ENCODE peak calls at places on chromosomes 6 and 20, in nine cellular contexts. Y is fibroblast of mammary gland; M is brain microvascular endothelial cell; U is spleen; W is kidney epithelial cell; T is CD8-positive, alpha-beta T cell; O is esophagus squamous epithelium; G is endothelial cell of umbilical vein; A is MCF 10A. J is an unnamed sample.

GRCh38 chr6:33415831-33416230 is 2.1 kb downstream of the CUTA start:
- DNase-seq in O (no peak), G (no peak), T (no peak), W (no peak), M (no peak), Y (no peak), A (no peak), U (peak; percentile 76), J (no peak)

GRCh38 chr20:25496968-25497401 is 88.3 kb downstream of the NINL start:
- DNase-seq in O (no peak), U (no peak), W (peak; percentile 90), G (no peak), Y (peak; percentile 16), T (no peak), M (no peak), A (peak; percentile 67), J (peak; percentile 76)

GRCh38 chr20:41249371-41249770 is 68.2 kb downstream of the ZHX3 start:
- DNase-seq in G (peak; percentile 92), T (no peak), W (peak; percentile 71), O (no peak), U (no peak), Y (peak; percentile 95), A (peak; percentile 82), M (peak; percentile 92), J (peak; percentile 87)

GRCh38 chr6:63476302-63476701 is 96.0 kb upstream of the LOC128125822 start:
- DNase-seq in W (no peak), T (no peak), Y (no peak), A (no peak), U (no peak), M (no peak), O (no peak), G (no peak), J (no peak)

GRCh38 chr6:29602564-29603361 is 17.8 kb downstream of the OR2H2 start:
- DNase-seq in U (no peak), A (peak; percentile 14), G (no peak), M (peak; percentile 20), O (no peak), T (no peak), Y (no peak), W (no peak), J (no peak)

GRCh38 chr6:108632441-108632840 is 71.7 kb downstream of the FOXO3 start:
- DNase-seq in T (no peak), Y (no peak), O (no peak), M (no peak), U (no peak), G (peak; percentile 36), W (no peak), A (no peak), J (peak; percentile 23)

GRCh38 chr6:120077489-120077888 is 727.9 kb upstream of the MAN1A1 start:
- DNase-seq in T (no peak), U (no peak), G (no peak), M (no peak), Y (peak; percentile 37), W (no peak), A (peak; percentile 55), O (no peak), J (peak; percentile 18)

GRCh38 chr20:460707-461106 is 1.6 kb downstream of the TBC1D20 start:
- DNase-seq in Y (peak; percentile 55), A (peak; percentile 48), M (no peak), G (no peak), W (no peak), T (no peak), O (no peak), U (no peak), J (no peak)

GRCh38 chr20:43667341-43668132 is 623 bp downstream of the MYBL2 start:
- DNase-seq in M (no peak), O (no peak), A (no peak), G (no peak), U (peak; percentile 83), T (no peak), W (no peak), Y (peak; percentile 25), J (no peak)

GRCh38 chr6:142349215-142349823 is 47.5 kb downstream of the ADGRG6 start:
- DNase-seq in M (no peak), W (no peak), G (no peak), A (no peak), T (no peak), Y (no peak), U (no peak), O (no peak), J (no peak)

GRCh38 chr6:45985026-45985425 is 30.6 kb downstream of the CLIC5 start:
- DNase-seq in M (no peak), Y (no peak), A (no peak), T (no peak), O (no peak), W (no peak), U (no peak), G (no peak), J (no peak)
- TF ChIP-seq CTCF in M (no peak), Y (no peak), A (no peak), T (no peak), O (no peak), W (no peak), U (no peak), G (no peak), J (no peak)

DNA sequence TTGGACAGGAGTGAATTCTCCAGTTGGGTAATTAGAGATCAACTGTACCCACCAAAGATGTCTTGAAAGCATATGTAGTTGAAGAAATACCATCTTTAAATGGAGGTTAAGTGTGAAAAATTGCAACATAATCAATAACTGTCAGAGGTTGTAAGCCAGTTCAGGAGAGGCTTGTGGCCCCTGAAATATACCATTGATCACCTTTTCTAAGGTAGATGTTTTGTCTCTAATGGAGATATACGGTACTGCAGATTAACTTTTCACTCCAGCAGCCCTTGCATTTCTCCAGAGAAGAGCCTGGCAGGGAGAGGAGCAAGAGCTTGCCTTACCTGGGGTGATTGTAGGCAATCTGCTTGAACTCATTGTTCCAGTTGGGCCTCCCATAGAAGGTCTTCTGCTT is 48.8 kb downstream of the NOX3 start:
- DNase-seq in W (no peak), A (no peak), G (no peak), U (no peak), Y (no peak), T (no peak), O (no peak), M (no peak), J (no peak)
- TF ChIP-seq CTCF in W (no peak), A (no peak), G (no peak), U (no peak), Y (no peak), T (no peak), O (no peak), M (no peak), J (no peak)

GRCh38 chr20:32995802-32996201 is 8.4 kb downstream of the SUN5 start:
- DNase-seq in U (no peak), Y (no peak), W (no peak), M (no peak), A (no peak), T (no peak), G (no peak), O (no peak), J (no peak)
- TF ChIP-seq CTCF in U (no peak), Y (no peak), W (no peak), M (no peak), A (no peak), T (no peak), G (peak; percentile 8), O (peak; percentile 26), J (no peak)

DNA sequence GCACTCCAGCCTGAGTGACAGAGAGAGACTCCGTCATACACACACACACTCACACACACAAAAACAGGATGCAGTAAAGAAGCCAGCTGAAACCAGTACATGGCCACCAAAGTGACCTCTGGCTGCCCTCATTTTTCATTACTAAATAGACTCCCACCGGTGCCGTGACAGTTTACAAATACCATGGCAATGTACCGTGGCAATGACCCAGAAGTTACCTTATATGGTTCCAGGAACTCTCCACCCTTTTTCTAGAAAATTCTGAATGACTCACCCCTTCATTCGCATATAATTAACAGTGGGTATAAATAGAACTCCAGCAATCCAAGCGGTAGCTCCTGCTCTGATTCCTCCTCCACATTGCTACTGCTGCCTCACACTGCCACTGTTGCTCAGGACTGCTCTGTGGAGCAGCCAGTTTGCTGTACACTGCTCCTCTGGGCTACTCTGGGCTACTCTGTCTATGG is 57.7 kb downstream of the SNX5 start:
- DNase-seq in U (no peak), G (peak; percentile 52), M (peak; percentile 89), W (peak; percentile 63), Y (peak; percentile 89), O (no peak), A (peak; percentile 66), T (no peak), J (peak; percentile 25)
- TF ChIP-seq CTCF in U (no peak), G (no peak), M (peak; percentile 32), W (no peak), Y (peak; percentile 14), O (no peak), A (no peak), T (no peak), J (no peak)

GRCh38 chr6:20058912-20059311 is 153.4 kb downstream of the MBOAT1 start:
- DNase-seq in W (no peak), Y (no peak), T (no peak), O (no peak), M (no peak), G (no peak), A (no peak), U (no peak), J (no peak)
- TF ChIP-seq CTCF in W (no peak), Y (no peak), T (no peak), O (no peak), M (no peak), G (no peak), A (no peak), U (no peak), J (no peak)

GRCh38 chr6:127855542-127856159 is 45.2 kb downstream of the THEMIS start:
- DNase-seq in G (peak; percentile 61), A (peak; percentile 35), Y (peak; percentile 51), T (peak; percentile 25), U (no peak), W (no peak), O (no peak), M (peak; percentile 54), J (peak; percentile 30)
- TF ChIP-seq CTCF in G (peak; percentile 45), A (peak; percentile 40), Y (peak; percentile 63), T (peak; percentile 69), U (peak; percentile 45), W (peak; percentile 51), O (peak; percentile 51), M (peak; percentile 64), J (peak; percentile 47)

DNA sequence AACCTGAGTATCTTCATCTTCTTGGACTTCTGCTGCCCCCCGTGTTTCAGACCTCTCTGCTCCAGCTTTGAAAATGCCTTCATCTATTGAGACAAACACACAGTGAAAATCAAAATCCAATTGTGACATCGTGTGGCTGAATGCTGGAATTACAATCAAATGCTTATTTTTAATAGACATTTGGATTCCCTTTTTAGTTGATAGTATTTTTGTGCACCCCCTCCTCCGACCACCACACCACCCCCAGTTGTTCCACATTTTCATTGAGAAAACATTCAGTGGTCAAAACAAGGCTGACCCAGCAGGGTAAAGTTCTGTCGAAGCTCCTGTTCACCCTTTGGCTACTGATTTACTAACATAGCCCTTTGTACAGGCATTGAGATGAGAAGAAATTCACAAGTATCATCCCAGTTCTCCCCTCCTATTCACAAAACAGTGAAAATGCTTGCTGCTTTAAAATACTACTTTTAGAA is 79.0 kb downstream of the NRSN1 start:
- DNase-seq in A (peak; percentile 61), W (no peak), U (no peak), Y (peak; percentile 54), M (peak; percentile 41), G (peak; percentile 65), O (no peak), T (no peak), J (peak; percentile 43)
- TF ChIP-seq CTCF in A (peak; percentile 65), W (peak; percentile 44), U (peak; percentile 52), Y (peak; percentile 57), M (peak; percentile 55), G (peak; percentile 38), O (peak; percentile 56), T (peak; percentile 53), J (peak; percentile 42)

J was measured in bronchial epithelial cell.